ENCODE peak calls at places on chromosomes 1 and 21, in eight cellular contexts. One of them, this sample, is unnamed.

GRCh38 chr1:32200226-32201010 is at the start of gene CCDC28B:
- DNase-seq in psoas muscle: peak; percentile 84
- DNase-seq in CD4-positive, alpha-beta memory T cell: peak; percentile 58
- DNase-seq in GM23338: peak; percentile 92
- DNase-seq in cardiac muscle cell: peak; percentile 70
- DNase-seq in fibroblast of lung: peak; percentile 71
- DNase-seq in Peyer's patch: peak; percentile 74
- DNase-seq in ovary: peak; percentile 67
- DNase-seq in this sample: no peak

GRCh38 chr1:231139125-231139649 is 22.7 kb upstream of the TRIM67 start:
- DNase-seq in psoas muscle: no peak
- DNase-seq in CD4-positive, alpha-beta memory T cell: no peak
- DNase-seq in GM23338: no peak
- DNase-seq in cardiac muscle cell: peak; percentile 95
- DNase-seq in fibroblast of lung: peak; percentile 93
- DNase-seq in Peyer's patch: no peak
- DNase-seq in ovary: no peak
- DNase-seq in this sample: no peak

GRCh38 chr1:65425697-65426096 is 5.2 kb downstream of the LEPR start:
- DNase-seq in psoas muscle: no peak
- DNase-seq in CD4-positive, alpha-beta memory T cell: no peak
- DNase-seq in GM23338: peak; percentile 69
- DNase-seq in cardiac muscle cell: peak; percentile 90
- DNase-seq in fibroblast of lung: peak; percentile 88
- DNase-seq in Peyer's patch: no peak
- DNase-seq in ovary: no peak
- DNase-seq in this sample: no peak

GRCh38 chr21:44486302-44486701 is 31.0 kb downstream of the LRRC3 start:
- DNase-seq in psoas muscle: no peak
- DNase-seq in CD4-positive, alpha-beta memory T cell: no peak
- DNase-seq in GM23338: no peak
- DNase-seq in cardiac muscle cell: no peak
- DNase-seq in fibroblast of lung: no peak
- DNase-seq in Peyer's patch: no peak
- DNase-seq in ovary: no peak
- DNase-seq in this sample: no peak

GRCh38 chr1:147597010-147597409 is 55.7 kb downstream of the BCL9 start:
- DNase-seq in psoas muscle: no peak
- DNase-seq in CD4-positive, alpha-beta memory T cell: no peak
- DNase-seq in GM23338: no peak
- DNase-seq in cardiac muscle cell: no peak
- DNase-seq in fibroblast of lung: no peak
- DNase-seq in Peyer's patch: no peak
- DNase-seq in ovary: no peak
- DNase-seq in this sample: no peak

GRCh38 chr21:45942755-45943629 is 38.6 kb upstream of the COL6A1 start:
- DNase-seq in psoas muscle: no peak
- DNase-seq in CD4-positive, alpha-beta memory T cell: no peak
- DNase-seq in GM23338: no peak
- DNase-seq in cardiac muscle cell: no peak
- DNase-seq in fibroblast of lung: no peak
- DNase-seq in Peyer's patch: no peak
- DNase-seq in ovary: no peak
- DNase-seq in this sample: no peak

GRCh38 chr21:36696640-36697472 is 2.1 kb upstream of the SIM2 start:
- DNase-seq in psoas muscle: no peak
- DNase-seq in CD4-positive, alpha-beta memory T cell: no peak
- DNase-seq in GM23338: peak; percentile 61
- DNase-seq in cardiac muscle cell: no peak
- DNase-seq in fibroblast of lung: no peak
- DNase-seq in Peyer's patch: no peak
- DNase-seq in ovary: no peak
- DNase-seq in this sample: no peak

GRCh38 chr1:84913025-84913892 is 20.3 kb upstream of the LPAR3 start:
- DNase-seq in psoas muscle: no peak
- DNase-seq in CD4-positive, alpha-beta memory T cell: no peak
- DNase-seq in GM23338: no peak
- DNase-seq in cardiac muscle cell: peak; percentile 84
- DNase-seq in fibroblast of lung: peak; percentile 30
- DNase-seq in Peyer's patch: peak; percentile 53
- DNase-seq in ovary: no peak
- DNase-seq in this sample: no peak

DNA sequence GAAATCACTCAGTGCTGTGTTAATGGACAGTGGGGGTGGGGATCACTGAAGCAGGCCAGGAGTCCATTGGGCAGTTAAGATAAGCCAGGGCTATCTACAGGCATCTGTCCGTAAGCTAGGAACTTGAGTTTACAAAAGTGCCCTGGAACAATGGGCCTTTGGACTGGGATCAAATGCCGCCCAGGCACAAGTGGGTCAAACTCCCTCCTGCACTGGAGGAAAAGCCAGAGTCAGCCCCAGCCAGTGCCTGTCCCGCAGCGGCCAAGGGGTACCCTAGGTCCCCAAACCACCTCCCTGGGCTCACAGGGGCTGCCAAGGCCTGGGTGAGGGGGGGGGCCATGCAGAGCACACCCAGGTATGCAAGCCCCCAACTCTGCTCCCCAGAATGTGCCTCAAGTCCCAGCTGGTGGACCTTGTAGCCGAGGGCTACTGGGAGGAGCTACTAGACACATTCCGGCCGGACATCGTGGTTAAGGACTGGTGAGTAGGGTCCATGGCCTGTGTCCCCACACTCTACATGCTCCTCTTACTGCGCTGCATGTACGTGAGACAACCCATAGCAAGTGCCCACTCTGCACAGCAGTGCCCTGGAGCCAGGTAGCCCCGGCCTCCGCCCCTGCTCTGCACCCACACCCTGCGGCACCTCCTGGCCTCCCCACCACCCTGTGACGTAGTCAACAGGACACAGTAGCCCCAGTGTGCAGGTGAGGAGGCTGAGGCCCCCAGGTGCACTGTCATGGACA is 7.7 kb downstream of the FBXO6 start:
- DNase-seq in psoas muscle: no peak
- DNase-seq in CD4-positive, alpha-beta memory T cell: no peak
- DNase-seq in GM23338: no peak
- DNase-seq in cardiac muscle cell: no peak
- DNase-seq in fibroblast of lung: no peak
- DNase-seq in Peyer's patch: peak; percentile 73
- DNase-seq in ovary: no peak
- DNase-seq in this sample: no peak
- H3K27ac ChIP-seq in psoas muscle: no peak overlapping the region
- H3K27ac ChIP-seq in CD4-positive, alpha-beta memory T cell: no peak overlapping the region
- H3K27ac ChIP-seq in GM23338: no peak overlapping the region
- H3K27ac ChIP-seq in cardiac muscle cell: peak overlapping the region; percentile 23
- H3K27ac ChIP-seq in fibroblast of lung: no peak overlapping the region
- H3K27ac ChIP-seq in Peyer's patch: no peak overlapping the region
- H3K27ac ChIP-seq in ovary: no peak overlapping the region
- H3K27ac ChIP-seq in this sample: no peak overlapping the region

DNA sequence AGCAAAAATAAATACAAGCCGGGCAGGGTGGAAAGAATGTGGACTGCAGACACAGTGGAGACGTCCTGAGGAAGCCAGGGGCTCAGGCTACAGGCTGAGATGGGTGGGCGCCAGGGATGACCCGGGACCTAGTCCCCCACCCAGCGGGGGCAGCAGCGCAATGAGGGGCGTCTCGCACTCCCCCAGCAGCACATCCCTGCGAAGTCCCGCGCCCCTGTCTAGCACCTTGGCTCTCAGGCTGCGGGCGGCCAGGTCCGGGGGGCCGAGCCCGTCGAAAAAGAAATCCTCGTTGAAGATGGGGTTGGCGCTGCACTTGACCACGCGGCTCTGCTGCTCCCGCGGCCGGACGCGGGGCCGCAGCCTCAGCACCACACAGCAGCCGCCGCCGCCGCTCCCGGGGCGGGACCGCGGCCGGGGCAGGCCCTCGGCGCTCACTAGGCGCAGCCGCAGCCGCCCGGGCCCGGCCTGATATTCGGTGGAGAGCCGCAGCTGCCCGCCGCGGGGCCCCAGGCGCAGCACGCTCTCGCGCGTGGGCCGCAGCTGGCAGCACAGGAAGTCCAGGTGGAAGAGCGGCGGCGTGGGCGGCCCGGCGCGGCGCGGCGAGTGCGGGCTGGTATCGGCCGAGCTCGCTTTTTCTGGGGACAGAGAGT is 1.7 kb downstream of the C2CD4D start:
- DNase-seq in psoas muscle: peak; percentile 57
- DNase-seq in CD4-positive, alpha-beta memory T cell: peak; percentile 41
- DNase-seq in GM23338: peak; percentile 43
- DNase-seq in cardiac muscle cell: peak; percentile 35
- DNase-seq in fibroblast of lung: no peak
- DNase-seq in Peyer's patch: peak; percentile 54
- DNase-seq in ovary: no peak
- DNase-seq in this sample: no peak
- H3K27ac ChIP-seq in psoas muscle: no peak overlapping the region
- H3K27ac ChIP-seq in CD4-positive, alpha-beta memory T cell: peak overlapping the region; percentile 75
- H3K27ac ChIP-seq in GM23338: no peak overlapping the region
- H3K27ac ChIP-seq in cardiac muscle cell: no peak overlapping the region
- H3K27ac ChIP-seq in fibroblast of lung: no peak overlapping the region
- H3K27ac ChIP-seq in Peyer's patch: peak overlapping the region; percentile 71
- H3K27ac ChIP-seq in ovary: no peak overlapping the region
- H3K27ac ChIP-seq in this sample: no peak overlapping the region

DNA sequence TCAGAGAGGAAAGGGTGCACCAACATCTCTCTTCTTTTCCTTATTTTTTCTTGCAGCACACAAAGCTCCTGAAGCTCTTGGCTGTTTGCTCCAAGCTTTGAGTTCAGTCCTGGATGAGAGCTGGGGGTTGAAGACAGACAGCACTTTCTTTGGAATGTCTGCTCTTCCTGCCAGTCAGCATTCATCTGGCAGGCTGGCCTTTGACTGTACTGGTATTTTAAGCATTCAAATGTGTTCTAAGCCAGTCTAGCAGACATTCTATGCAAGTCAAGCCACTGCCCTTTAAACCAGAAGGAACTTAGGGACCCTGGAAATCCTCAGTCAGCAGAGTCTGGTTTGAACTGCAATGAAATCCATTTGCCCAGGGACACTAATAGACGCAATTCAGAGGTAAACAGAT is 45.0 kb downstream of the XCL1 start:
- DNase-seq in psoas muscle: peak; percentile 53
- DNase-seq in CD4-positive, alpha-beta memory T cell: no peak
- DNase-seq in GM23338: peak; percentile 62
- DNase-seq in cardiac muscle cell: peak; percentile 36
- DNase-seq in fibroblast of lung: peak; percentile 79
- DNase-seq in Peyer's patch: no peak
- DNase-seq in ovary: no peak
- DNase-seq in this sample: no peak
- H3K27ac ChIP-seq in psoas muscle: peak overlapping the region; percentile 94
- H3K27ac ChIP-seq in CD4-positive, alpha-beta memory T cell: no peak overlapping the region
- H3K27ac ChIP-seq in GM23338: no peak overlapping the region
- H3K27ac ChIP-seq in cardiac muscle cell: peak overlapping the region; percentile 11
- H3K27ac ChIP-seq in fibroblast of lung: no peak overlapping the region
- H3K27ac ChIP-seq in Peyer's patch: no peak overlapping the region
- H3K27ac ChIP-seq in ovary: no peak overlapping the region
- H3K27ac ChIP-seq in this sample: no peak overlapping the region

GRCh38 chr1:242586355-242586670 is 61.8 kb upstream of the PLD5 start:
- DNase-seq in psoas muscle: no peak
- DNase-seq in CD4-positive, alpha-beta memory T cell: no peak
- DNase-seq in GM23338: no peak
- DNase-seq in cardiac muscle cell: no peak
- DNase-seq in fibroblast of lung: no peak
- DNase-seq in Peyer's patch: no peak
- DNase-seq in ovary: no peak
- DNase-seq in this sample: no peak
- H3K27ac ChIP-seq in psoas muscle: no peak overlapping the region
- H3K27ac ChIP-seq in CD4-positive, alpha-beta memory T cell: no peak overlapping the region
- H3K27ac ChIP-seq in GM23338: peak overlapping the region; percentile 55
- H3K27ac ChIP-seq in cardiac muscle cell: no peak overlapping the region
- H3K27ac ChIP-seq in fibroblast of lung: no peak overlapping the region
- H3K27ac ChIP-seq in Peyer's patch: no peak overlapping the region
- H3K27ac ChIP-seq in ovary: no peak overlapping the region
- H3K27ac ChIP-seq in this sample: no peak overlapping the region